ENCODE peak calls at places on chromosomes 13 and 19, in five cellular contexts. A is cardiac muscle cell; P is fibroblast of villous mesenchyme; M is effector memory CD4-positive, alpha-beta T cell; L is thoracic aorta. C is an unnamed sample.

GRCh38 chr19:48900477-48901452 is 653 bp downstream of the NUCB1 start:
- DNase-seq in M (no peak), A (no peak), L (no peak), P (peak), C (peak)

GRCh38 chr13:73069206-73069815 is 10.5 kb downstream of the KLF5 start:
- DNase-seq in P (peak), M (no peak), L (no peak), A (no peak), C (no peak)

GRCh38 chr19:23440791-23441190 is 45.5 kb upstream of the ZNF91 start:
- DNase-seq in L (no peak), M (no peak), P (no peak), A (no peak), C (no peak)

GRCh38 chr13:50892162-50892944 is 17.2 kb upstream of the RNASEH2B start:
- DNase-seq in M (no peak), P (no peak), A (no peak), L (no peak), C (no peak)

GRCh38 chr19:662207-662961 is 630 bp downstream of the RNF126 start:
- DNase-seq in L (no peak), P (peak), M (peak), A (peak), C (no peak)

GRCh38 chr13:95605426-95606125 is 38.9 kb downstream of the DZIP1 start:
- DNase-seq in P (no peak), A (no peak), M (no peak), L (no peak), C (no peak)

GRCh38 chr13:50130686-50131051 is 115.4 kb downstream of the KCNRG start:
- DNase-seq in L (no peak), M (no peak), A (peak), P (peak), C (peak)

GRCh38 chr19:2732883-2733282 is 6.9 kb downstream of the SLC39A3 start:
- DNase-seq in M (no peak), P (no peak), L (no peak), A (no peak), C (no peak)

GRCh38 chr13:91946498-91947070 is 548.2 kb downstream of the GPC5 start:
- DNase-seq in P (peak), M (no peak), A (peak), L (no peak), C (no peak)

GRCh38 chr19:56089344-56089743 is 31.8 kb downstream of the ZNF787 start:
- DNase-seq in A (no peak), P (no peak), L (no peak), M (no peak), C (no peak)

GRCh38 chr19:56094449-56094848 is 26.6 kb downstream of the ZNF787 start:
- DNase-seq in A (no peak), P (no peak), M (no peak), L (no peak), C (no peak)

GRCh38 chr19:56092685-56093631 is 28.1 kb downstream of the ZNF787 start:
- DNase-seq in M (no peak), P (no peak), A (no peak), L (no peak), C (peak)

GRCh38 chr19:56091066-56091490 is 30.0 kb downstream of the ZNF787 start:
- DNase-seq in P (peak), M (no peak), A (no peak), L (no peak), C (no peak)

GRCh38 chr19:56091751-56092546 is 29.1 kb downstream of the ZNF787 start:
- DNase-seq in P (peak), A (no peak), L (no peak), M (peak), C (peak)
- H3K4me3 ChIP-seq in P (peak), A (no peak), L (no peak), M (no peak), C (no peak)

DNA sequence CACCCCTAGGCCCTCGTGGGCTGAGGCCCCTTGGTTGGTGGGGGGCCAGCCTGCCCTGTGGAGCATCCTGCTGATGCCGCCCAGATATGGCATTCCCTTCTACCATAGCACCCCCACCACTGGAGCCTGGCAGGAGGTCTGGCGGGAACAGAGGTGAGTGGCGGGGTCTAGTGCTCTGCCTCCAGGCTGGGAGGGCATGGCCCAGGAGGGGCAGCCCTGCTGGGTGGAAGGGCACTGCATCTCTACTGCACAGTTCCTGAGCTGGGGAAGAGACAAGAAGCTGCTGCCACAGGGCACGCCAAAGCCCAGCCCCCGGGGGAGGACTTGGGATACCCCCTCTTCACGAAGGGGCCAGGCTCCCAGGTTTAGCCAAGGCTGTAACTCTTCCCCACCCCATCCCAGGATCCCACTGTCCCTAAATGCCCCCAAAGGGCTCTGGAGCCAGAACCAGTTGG is 2.4 kb upstream of the KMT2B start:
- DNase-seq in M (no peak), L (no peak), A (no peak), P (no peak), C (peak)
- H3K4me3 ChIP-seq in M (no peak), L (no peak), A (no peak), P (no peak), C (no peak)

DNA sequence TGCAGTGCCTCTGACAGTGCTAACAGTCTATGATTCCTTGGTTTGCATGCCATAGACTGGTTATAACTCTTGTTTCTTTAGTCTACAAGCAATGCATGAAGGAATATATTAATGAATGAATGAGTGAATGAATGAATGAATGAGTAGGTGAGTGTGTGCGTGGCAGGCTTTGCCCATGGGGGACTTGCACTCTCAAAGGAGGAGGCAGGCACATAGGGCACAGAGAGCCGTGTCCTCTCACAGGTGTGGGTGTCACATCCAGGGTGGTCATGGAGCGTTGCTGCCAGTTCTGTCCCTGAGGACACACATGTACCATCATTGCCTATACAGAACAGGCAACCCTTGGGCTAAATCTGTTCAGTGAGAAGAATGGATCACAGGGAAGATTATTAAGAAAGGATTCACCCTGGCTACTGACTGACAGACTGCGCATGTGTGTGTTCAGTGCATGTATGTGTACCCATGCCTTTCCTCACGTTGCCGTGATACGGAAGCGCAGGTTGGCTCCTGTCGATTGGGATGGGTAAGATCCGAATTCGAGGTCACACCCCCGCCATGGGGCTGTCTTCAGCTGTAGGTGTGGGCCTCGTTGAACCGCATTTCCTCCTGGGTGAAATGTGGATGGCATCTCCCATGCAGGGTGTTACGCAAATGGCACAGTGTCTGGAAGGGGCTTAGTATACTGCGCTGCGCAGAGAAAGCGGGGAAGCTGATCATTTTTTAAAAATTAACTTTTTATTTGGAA is 161.4 kb downstream of the STK24 start:
- DNase-seq in L (no peak), A (no peak), M (no peak), P (no peak), C (no peak)
- H3K4me3 ChIP-seq in L (no peak), A (no peak), M (no peak), P (no peak), C (no peak)

DNA sequence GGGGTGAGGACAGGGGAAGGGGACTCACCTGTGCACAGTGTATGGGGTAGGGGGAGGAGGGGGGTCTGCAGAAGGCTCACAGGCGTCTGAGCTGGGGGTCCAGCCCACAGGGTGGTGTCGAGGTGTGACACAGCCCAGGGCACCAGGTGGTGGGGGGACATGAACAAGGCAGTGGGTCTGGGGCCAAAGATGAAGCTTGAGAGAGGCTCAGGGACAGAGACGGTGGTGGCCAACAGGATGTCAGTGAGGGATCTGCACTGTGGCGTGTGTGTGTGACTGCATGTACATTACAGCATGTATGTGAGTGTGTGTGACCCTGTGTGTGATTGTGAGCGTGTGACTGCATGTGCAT is 1.7 kb downstream of the ADAMTS10 start:
- DNase-seq in P (no peak), A (no peak), L (no peak), M (no peak), C (no peak)
- H3K4me3 ChIP-seq in P (peak), A (peak), L (peak), M (no peak), C (peak)

GRCh38 chr19:41888926-41889325 is 5.9 kb downstream of the ARHGEF1 start:
- DNase-seq in M (no peak), P (no peak), A (no peak), L (no peak), C (no peak)

GRCh38 chr19:41883821-41884733 is 1.1 kb downstream of the ARHGEF1 start:
- DNase-seq in L (peak), A (peak), P (peak), M (peak), C (peak)

GRCh38 chr19:41887711-41888382 is 4.9 kb downstream of the ARHGEF1 start:
- DNase-seq in A (no peak), L (no peak), M (peak), P (peak), C (no peak)

GRCh38 chr19:41889896-41890295 is 6.9 kb downstream of the ARHGEF1 start:
- DNase-seq in A (no peak), M (no peak), L (no peak), P (no peak), C (no peak)

GRCh38 chr19:41886761-41887710 is 4.1 kb downstream of the ARHGEF1 start:
- DNase-seq in L (no peak), M (peak), A (no peak), P (no peak), C (no peak)
- H3K4me3 ChIP-seq in L (peak), M (peak), A (no peak), P (no peak), C (no peak)